ENCODE peak calls at places on chromosome 18, in six cellular contexts. L is BJ, F is hypothalamus, V is NCI-H187 treated with DMSO at 0.1 percent for 48 hours, H is fibroblast of the aortic adventitia, A is WTC11. R is an unnamed sample.

GRCh38 chr18:57062841-57063240 is 84.0 kb upstream of the BOD1L2 start:
- DNase-seq in L (no peak), F (no peak), V (no peak), H (no peak), A (no peak), R (no peak)

GRCh38 chr18:46894124-46894523 is 23.2 kb downstream of the PIAS2 start:
- DNase-seq in L (no peak), F (no peak), V (no peak), H (no peak), A (no peak), R (no peak)

GRCh38 chr18:45962866-45963265 is 4.3 kb downstream of the EPG5 start:
- DNase-seq in L (peak), F (no peak), V (no peak), H (peak), A (no peak), R (no peak)

GRCh38 chr18:43596106-43596712 is 318.9 kb upstream of the SYT4 start:
- DNase-seq in L (no peak), F (no peak), V (no peak), H (peak), A (no peak), R (no peak)

GRCh38 chr18:58097127-58097906 is 53.3 kb downstream of the NEDD4L start:
- DNase-seq in L (no peak), F (no peak), V (no peak), H (peak), A (no peak), R (no peak)

GRCh38 chr18:56843241-56843640 is 192.1 kb downstream of the WDR7 start:
- DNase-seq in L (no peak), F (no peak), V (no peak), H (no peak), A (no peak), R (no peak)

GRCh38 chr18:77098033-77098432 is 34.5 kb downstream of the MBP start:
- DNase-seq in L (no peak), F (no peak), V (no peak), H (peak), A (no peak), R (no peak)

GRCh38 chr18:54775686-54776085 is 52.6 kb upstream of the RAB27B start:
- DNase-seq in L (no peak), F (no peak), V (no peak), H (peak), A (no peak), R (no peak)

GRCh38 chr18:49565656-49566055 is 3.8 kb downstream of the LIPG start:
- DNase-seq in L (no peak), F (peak), V (no peak), H (peak), A (no peak), R (peak)